ENCODE peak calls at places on chromosome 9, in five cellular contexts. P, T, X, N and S are unnamed samples. For H3K27me3, the result is how much of the 10 kb centered on the place peaks cover.

GRCh38 chr9:15205632-15206243 is 101.3 kb downstream of the TTC39B start:
- DNase-seq in T (no peak), X (no peak), N (peak), P (peak), S (no peak)

GRCh38 chr9:17589771-17590170 is 10.9 kb downstream of the SH3GL2 start:
- DNase-seq in N (no peak), T (no peak), X (no peak), P (no peak), S (no peak)

GRCh38 chr9:124350485-124351263 is 64.6 kb downstream of the PSMB7 start:
- DNase-seq in N (no peak), P (no peak), T (peak), X (no peak), S (peak)

GRCh38 chr9:116156621-116157314 is 3.2 kb downstream of the PAPPA start:
- DNase-seq in P (no peak), N (peak), X (peak), T (peak), S (peak)

GRCh38 chr9:78871452-78872331 is 574.8 kb downstream of the PSAT1 start:
- DNase-seq in T (no peak), X (no peak), N (peak), P (peak), S (no peak)

GRCh38 chr9:112747094-112747493 is 3.5 kb upstream of the SNX30 start:
- DNase-seq in P (no peak), X (no peak), N (no peak), T (no peak), S (no peak)

GRCh38 chr9:108784998-108785397 is 70.8 kb downstream of the ACTL7B start:
- DNase-seq in P (no peak), T (no peak), N (no peak), X (no peak), S (no peak)

GRCh38 chr9:116269250-116269649 is 115.7 kb downstream of the PAPPA start:
- DNase-seq in T (no peak), N (no peak), X (no peak), P (no peak), S (no peak)

GRCh38 chr9:128399851-128400250 is 20.8 kb upstream of the CERCAM start:
- DNase-seq in N (no peak), P (no peak), T (no peak), X (no peak), S (no peak)

GRCh38 chr9:33850677-33851076 is 33.7 kb downstream of the UBE2R2 start:
- DNase-seq in P (no peak), T (no peak), N (no peak), X (no peak), S (no peak)

GRCh38 chr9:117044241-117044640 is 357.1 kb downstream of the TRIM32 start:
- DNase-seq in X (no peak), T (no peak), N (no peak), P (no peak), S (no peak)

GRCh38 chr9:120948824-120949223 is 22.2 kb upstream of the TRAF1 start:
- DNase-seq in X (no peak), N (no peak), P (no peak), T (no peak), S (no peak)

GRCh38 chr9:8895498-8896224 is 1096.1 kb upstream of the DMAC1 start:
- DNase-seq in N (peak), P (no peak), X (no peak), T (no peak), S (no peak)

GRCh38 chr9:118896356-118897000 is 472.8 kb downstream of the BRINP1 start:
- DNase-seq in P (no peak), T (no peak), X (no peak), N (no peak), S (no peak)

GRCh38 chr9:121776739-121777637 is 125.6 kb downstream of the DAB2IP start:
- DNase-seq in N (no peak), P (no peak), T (no peak), X (peak), S (no peak)

GRCh38 chr9:4927043-4927471 is 58.0 kb upstream of the JAK2 start:
- DNase-seq in N (no peak), P (no peak), X (no peak), T (no peak), S (no peak)

GRCh38 chr9:13088734-13089427 is 190.6 kb downstream of the MPDZ start:
- DNase-seq in P (peak), T (no peak), X (no peak), N (peak), S (no peak)

GRCh38 chr9:93068956-93069355 is 10.5 kb downstream of the SUSD3 start:
- DNase-seq in X (no peak), P (no peak), T (no peak), N (no peak), S (no peak)

GRCh38 chr9:89886281-89886700 is 281.5 kb downstream of the GADD45G start:
- DNase-seq in T (no peak), X (no peak), N (no peak), P (no peak), S (no peak)

GRCh38 chr9:89788457-89788856 is 183.6 kb downstream of the GADD45G start:
- DNase-seq in T (no peak), P (no peak), N (no peak), X (no peak), S (no peak)

GRCh38 chr9:127929044-127929979 is 1.3 kb downstream of the PIP5KL1 start:
- DNase-seq in P (no peak), T (no peak), X (no peak), N (no peak), S (no peak)

DNA sequence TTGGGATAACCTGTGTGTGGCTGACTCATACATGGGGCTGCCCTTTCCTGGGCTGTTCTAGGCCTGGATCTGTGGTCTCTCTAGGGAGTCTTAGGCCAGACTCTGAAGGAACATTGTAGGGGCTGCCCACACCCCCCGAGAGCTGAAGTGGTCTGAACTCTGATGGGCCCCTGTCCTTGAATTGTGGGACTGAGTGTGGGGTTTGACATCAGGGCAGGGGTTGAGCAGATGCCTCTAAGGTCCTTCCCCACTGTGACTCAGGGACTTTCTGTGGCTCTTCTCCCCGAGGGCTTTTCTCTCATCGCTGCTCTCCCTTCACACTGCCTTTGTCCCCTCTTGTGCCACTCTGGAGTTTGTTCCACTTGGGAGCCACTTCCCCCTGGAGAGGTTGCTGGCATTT is 215.0 kb downstream of the MELK start:
- DNase-seq in X (no peak), P (no peak), T (no peak), N (no peak), S (peak)
- H3K27me3 ChIP-seq in X (under half), P (under half), T (under half), N (under half), S (under half)

GRCh38 chr9:132994410-132995120 is 16.1 kb downstream of the GFI1B start:
- DNase-seq in X (no peak), N (peak), T (no peak), P (no peak), S (no peak)

GRCh38 chr9:132991351-132992300 is 13.1 kb downstream of the GFI1B start:
- DNase-seq in X (no peak), P (no peak), T (no peak), N (no peak), S (no peak)

GRCh38 chr9:132995906-132996305 is 17.4 kb downstream of the GFI1B start:
- DNase-seq in X (no peak), P (no peak), T (no peak), N (no peak), S (no peak)

GRCh38 chr9:132995121-132995420 is 16.6 kb downstream of the GFI1B start:
- DNase-seq in P (no peak), X (no peak), N (no peak), T (no peak), S (no peak)

DNA sequence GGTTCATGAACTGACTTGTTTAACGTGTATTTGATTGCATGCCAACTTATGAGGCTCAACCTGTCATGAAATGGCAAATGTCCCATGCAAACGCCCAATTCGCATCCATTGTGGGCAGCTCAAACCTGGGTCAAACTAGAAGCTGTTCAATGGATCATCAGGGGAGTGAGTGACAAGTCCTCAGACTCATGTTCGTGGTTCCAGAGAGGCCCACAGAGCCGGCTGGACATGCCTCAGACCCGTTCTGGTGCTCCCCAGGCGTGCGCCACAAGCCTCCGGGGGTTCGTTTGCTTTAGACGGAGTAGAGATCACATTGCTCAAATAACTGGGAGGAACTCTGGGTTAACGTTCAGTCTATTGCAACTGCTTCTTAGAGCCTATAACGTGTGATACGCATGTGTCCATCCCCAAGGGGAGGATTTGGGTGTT is 15.0 kb downstream of the GFI1B start:
- DNase-seq in N (no peak), P (no peak), X (no peak), T (no peak), S (no peak)
- H3K27me3 ChIP-seq in N (half or more), P (under half), X (under half), T (under half), S (under half)

DNA sequence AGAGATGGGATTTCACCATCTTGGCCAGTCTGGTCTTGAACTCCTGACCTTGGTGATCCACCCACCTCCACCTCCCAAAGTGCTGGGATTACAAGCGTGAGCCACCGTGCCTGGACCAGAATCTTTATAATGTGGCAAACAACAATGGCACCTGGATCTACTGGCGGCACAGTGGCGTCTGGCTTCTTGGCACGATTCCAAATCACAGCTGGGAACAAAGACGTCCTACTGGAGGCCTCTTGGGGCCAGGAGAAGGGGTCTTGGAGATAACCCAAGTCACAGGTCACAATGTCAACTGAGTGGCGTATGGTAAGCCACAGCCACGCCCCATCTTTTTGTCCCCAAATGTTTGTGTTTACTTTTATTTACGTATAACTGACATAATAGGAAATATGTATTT is 77.8 kb upstream of the RAPGEF1 start:
- DNase-seq in T (no peak), N (no peak), X (no peak), P (no peak), S (no peak)
- H3K27me3 ChIP-seq in T (under half), N (half or more), X (under half), P (half or more), S (half or more)

GRCh38 chr9:36837431-36838405 is 196.3 kb downstream of the PAX5 start:
- DNase-seq in T (no peak), P (no peak), N (no peak), X (no peak), S (no peak)

GRCh38 chr9:36842560-36843530 is 191.2 kb downstream of the PAX5 start:
- DNase-seq in T (no peak), X (no peak), P (no peak), N (no peak), S (no peak)

GRCh38 chr9:36836486-36836885 is 197.6 kb downstream of the PAX5 start:
- DNase-seq in P (no peak), T (no peak), N (no peak), X (no peak), S (no peak)

GRCh38 chr9:36840895-36841536 is 193.1 kb downstream of the PAX5 start:
- DNase-seq in P (no peak), T (no peak), N (no peak), X (no peak), S (no peak)

GRCh38 chr9:36839131-36839885 is 194.8 kb downstream of the PAX5 start:
- DNase-seq in X (no peak), N (no peak), T (peak), P (no peak), S (no peak)
- H3K27me3 ChIP-seq in X (under half), N (under half), T (under half), P (under half), S (under half)

DNA sequence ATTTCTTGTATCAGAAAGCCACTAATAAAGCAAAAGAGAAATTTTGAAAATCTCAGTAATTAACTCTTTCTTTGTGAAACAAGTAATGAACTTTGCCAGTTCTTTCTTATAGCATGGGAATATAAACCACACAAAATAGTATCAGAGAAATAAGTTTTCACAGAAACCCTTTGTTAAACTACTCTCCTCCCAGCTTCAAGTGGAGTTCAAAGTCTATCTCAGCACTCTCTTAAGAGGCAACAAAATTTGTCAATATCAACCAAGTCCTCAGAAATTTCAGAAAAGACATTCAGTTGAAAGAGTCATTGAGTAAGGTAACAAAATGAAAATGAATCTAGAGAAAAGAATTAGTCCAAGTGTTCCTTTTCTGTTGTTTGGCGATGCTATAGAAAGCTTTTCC is 89.3 kb downstream of the NTRK2 start:
- DNase-seq in X (no peak), N (no peak), P (no peak), T (no peak), S (no peak)
- H3K27me3 ChIP-seq in X (under half), N (under half), P (under half), T (under half), S (under half)

GRCh38 chr9:129551393-129551973 is 69.4 kb downstream of the C9orf50 start:
- DNase-seq in P (no peak), X (peak), N (no peak), T (peak), S (peak)

GRCh38 chr9:129549139-129549538 is 71.8 kb downstream of the C9orf50 start:
- DNase-seq in N (no peak), X (no peak), P (no peak), T (peak), S (peak)

GRCh38 chr9:129548571-129549135 is 72.2 kb downstream of the C9orf50 start:
- DNase-seq in T (peak), N (no peak), X (no peak), P (no peak), S (peak)

GRCh38 chr9:129549684-129550083 is 71.2 kb downstream of the C9orf50 start:
- DNase-seq in X (peak), P (no peak), T (peak), N (no peak), S (peak)

GRCh38 chr9:129550199-129550839 is 70.6 kb downstream of the C9orf50 start:
- DNase-seq in N (peak), X (peak), P (no peak), T (peak), S (peak)
- H3K27me3 ChIP-seq in N (under half), X (under half), P (under half), T (under half), S (under half)

DNA sequence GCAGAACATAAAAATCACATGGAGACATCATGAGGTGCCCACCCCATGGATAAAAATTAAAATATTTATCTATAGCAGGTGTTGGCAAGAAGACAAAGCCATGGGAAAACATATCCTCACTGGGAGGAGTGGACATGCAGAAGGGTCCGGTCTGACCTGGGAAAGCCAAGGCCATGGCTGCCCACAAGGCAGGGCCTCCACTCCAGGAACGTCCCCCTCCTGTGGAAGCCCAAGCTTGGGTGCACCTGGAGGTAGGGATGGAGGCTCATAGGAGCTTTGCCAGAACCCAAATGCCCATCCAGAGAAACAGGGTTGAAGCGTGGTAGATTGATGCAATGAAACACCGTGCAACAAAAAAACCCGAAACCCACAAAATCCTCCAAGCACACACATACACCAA is 81.4 kb upstream of the COL5A1 start:
- DNase-seq in X (no peak), P (no peak), N (no peak), T (no peak), S (peak)
- H3K27me3 ChIP-seq in X (under half), P (under half), N (under half), T (under half), S (under half)

GRCh38 chr9:97660345-97660744 is 26.7 kb downstream of the NCBP1 start:
- DNase-seq in T (no peak), P (no peak), X (no peak), N (no peak), S (no peak)
- H3K27me3 ChIP-seq in T (under half), P (under half), X (under half), N (under half), S (under half)

GRCh38 chr9:126053913-126054312 is 272.7 kb upstream of the MVB12B start:
- DNase-seq in T (peak), X (no peak), P (no peak), N (no peak), S (peak)
- H3K27me3 ChIP-seq in T (under half), X (under half), P (under half), N (half or more), S (under half)